ENCODE peak calls at places on chromosomes 2 and 18, in eight cellular contexts. U is A549; N is AG10803; P is NCI-H69; Z is activated CD8-positive, alpha-beta memory T cell treated with anti-CD3 and anti-CD28 coated beads for 1 hour; R is occipital lobe; J is central memory CD8-positive, alpha-beta T cell; X is NCI-H460. O is an unnamed sample.

GRCh38 chr18:56245856-56246575 is 392.4 kb downstream of the TXNL1 start:
- DNase-seq in U (no peak), N (peak), P (peak), Z (no peak), R (no peak), J (no peak), X (no peak), O (no peak)

GRCh38 chr2:189254268-189254883 is 74.8 kb upstream of the COL5A2 start:
- DNase-seq in U (no peak), N (peak), P (no peak), Z (no peak), R (peak), J (no peak), X (peak), O (no peak)

GRCh38 chr2:726158-726557 is 49.0 kb upstream of the TMEM18 start:
- DNase-seq in U (no peak), N (no peak), P (no peak), Z (no peak), R (no peak), J (no peak), X (no peak), O (no peak)

GRCh38 chr2:220811952-220812570 is 760.0 kb downstream of the EPHA4 start:
- DNase-seq in U (no peak), N (no peak), P (peak), Z (no peak), R (no peak), J (no peak), X (no peak), O (no peak)

GRCh38 chr2:169090133-169090820 is 20.9 kb downstream of the DHRS9 start:
- DNase-seq in U (no peak), N (no peak), P (peak), Z (no peak), R (no peak), J (no peak), X (no peak), O (no peak)

GRCh38 chr18:5036523-5036922 is 160.5 kb downstream of the AKAIN1 start:
- DNase-seq in U (no peak), N (no peak), P (no peak), Z (no peak), R (no peak), J (no peak), X (no peak), O (peak)

GRCh38 chr18:24633121-24633520 is 172.7 kb downstream of the HRH4 start:
- DNase-seq in U (no peak), N (no peak), P (peak), Z (no peak), R (no peak), J (no peak), X (no peak), O (no peak)

GRCh38 chr2:185127412-185127811 is 529.1 kb downstream of the ZNF804A start:
- DNase-seq in U (no peak), N (no peak), P (peak), Z (no peak), R (no peak), J (no peak), X (no peak), O (no peak)

GRCh38 chr2:188746727-188747126 is 227.4 kb upstream of the COL3A1 start:
- DNase-seq in U (no peak), N (peak), P (no peak), Z (no peak), R (no peak), J (no peak), X (no peak), O (no peak)

GRCh38 chr2:196259507-196260481 is 88.4 kb upstream of the STK17B start:
- DNase-seq in U (no peak), N (peak), P (peak), Z (no peak), R (no peak), J (no peak), X (no peak), O (no peak)

GRCh38 chr18:77124452-77124922 is 8.1 kb downstream of the MBP start:
- DNase-seq in U (no peak), N (no peak), P (no peak), Z (no peak), R (no peak), J (no peak), X (no peak), O (peak)

GRCh38 chr2:69159988-69160387 is 147.0 kb downstream of the ANTXR1 start:
- DNase-seq in U (no peak), N (no peak), P (peak), Z (no peak), R (no peak), J (no peak), X (no peak), O (peak)

GRCh38 chr2:216936954-216937357 is 77.1 kb upstream of the TNP1 start:
- DNase-seq in U (no peak), N (no peak), P (peak), Z (no peak), R (no peak), J (no peak), X (no peak), O (no peak)

GRCh38 chr2:46591562-46591961 is 112.2 kb downstream of the TMEM247 start:
- DNase-seq in U (no peak), N (no peak), P (no peak), Z (no peak), R (no peak), J (no peak), X (no peak), O (no peak)

GRCh38 chr18:32974421-32975165 is 201.8 kb upstream of the KLHL14 start:
- DNase-seq in U (no peak), N (no peak), P (peak), Z (no peak), R (no peak), J (no peak), X (no peak), O (no peak)

GRCh38 chr2:15634846-15635490 is 43.3 kb downstream of the DDX1 start:
- DNase-seq in U (no peak), N (peak), P (no peak), Z (no peak), R (no peak), J (no peak), X (no peak), O (no peak)

GRCh38 chr2:236177967-236178909 is 10.1 kb upstream of the GBX2 start:
- DNase-seq in U (peak), N (peak), P (peak), Z (no peak), R (no peak), J (no peak), X (peak), O (peak)

GRCh38 chr2:99707592-99707991 is 217.8 kb upstream of the REV1 start:
- DNase-seq in U (no peak), N (peak), P (no peak), Z (no peak), R (no peak), J (no peak), X (no peak), O (no peak)

GRCh38 chr18:46167971-46168370 is 63.8 kb downstream of the HAUS1 start:
- DNase-seq in U (no peak), N (no peak), P (peak), Z (no peak), R (no peak), J (no peak), X (no peak), O (no peak)